ENCODE peak calls at places on chromosomes 13 and 19, in nine cellular contexts. A is activated T-cell treated with anti-CD3 and anti-CD28 coated beads for 1 hour, U is AG04450, I is smooth muscle cell of the brain vasculature, G is HFFc6, R is DMS79 treated with DMSO at 0.1 percent for 48 hours, V is tibial nerve, Z is EH, W is DMS53. D is an unnamed sample.

GRCh38 chr13:73025212-73026012 is 33.4 kb upstream of the KLF5 start:
- DNase-seq in A (no peak), U (no peak), I (no peak), G (no peak), R (no peak), V (no peak), Z (peak; percentile 3), W (peak; percentile 35), D (no peak)

GRCh38 chr13:113631341-113632095 is 26.5 kb downstream of the ATP4B start:
- DNase-seq in A (no peak), U (no peak), I (no peak), G (no peak), R (no peak), V (no peak), Z (no peak), W (no peak), D (no peak)

GRCh38 chr19:6457958-6458694 is 1.5 kb downstream of the SLC25A23 start:
- DNase-seq in A (no peak), U (no peak), I (no peak), G (no peak), R (no peak), V (no peak), Z (peak; percentile 23), W (no peak), D (no peak)

GRCh38 chr19:45137179-45137761 is 23.5 kb downstream of the NKPD1 start:
- DNase-seq in A (no peak), U (no peak), I (no peak), G (no peak), R (no peak), V (no peak), Z (no peak), W (no peak), D (no peak)

GRCh38 chr19:49851456-49852259 is 699 bp downstream of the PTOV1 start:
- DNase-seq in A (peak; percentile 24), U (no peak), I (no peak), G (no peak), R (no peak), V (no peak), Z (peak; percentile 35), W (peak; percentile 67), D (peak; percentile 57)

GRCh38 chr13:63010072-63010658 is 1594.5 kb upstream of the PCDH20 start:
- DNase-seq in A (no peak), U (no peak), I (no peak), G (no peak), R (no peak), V (no peak), Z (no peak), W (peak; percentile 1), D (no peak)

GRCh38 chr13:109628251-109628699 is 158.1 kb downstream of the IRS2 start:
- DNase-seq in A (no peak), U (no peak), I (no peak), G (peak; percentile 76), R (no peak), V (no peak), Z (peak; percentile 85), W (no peak), D (peak; percentile 46)

GRCh38 chr19:41456342-41456918 is 13.5 kb downstream of the ERICH4 start:
- DNase-seq in A (no peak), U (peak; percentile 1), I (no peak), G (peak; percentile 55), R (no peak), V (peak; percentile 18), Z (peak; percentile 70), W (no peak), D (peak; percentile 32)

GRCh38 chr13:51420681-51421476 is 32.0 kb downstream of the INTS6 start:
- DNase-seq in A (no peak), U (no peak), I (no peak), G (no peak), R (no peak), V (no peak), Z (no peak), W (no peak), D (no peak)

GRCh38 chr19:45574526-45574925 is 10.1 kb downstream of the OPA3 start:
- DNase-seq in A (no peak), U (no peak), I (no peak), G (no peak), R (no peak), V (no peak), Z (no peak), W (no peak), D (no peak)

GRCh38 chr13:25463496-25463895 is 91.7 kb downstream of the ATP8A2 start:
- DNase-seq in A (no peak), U (no peak), I (no peak), G (peak; percentile 20), R (no peak), V (no peak), Z (peak; percentile 1), W (no peak), D (peak; percentile 48)

GRCh38 chr19:22602631-22603272 is 31.4 kb upstream of the ZNF492 start:
- DNase-seq in A (no peak), U (no peak), I (no peak), G (no peak), R (no peak), V (no peak), Z (no peak), W (no peak), D (no peak)

GRCh38 chr13:79935121-79935520 is 405.8 kb downstream of the SPRY2 start:
- DNase-seq in A (no peak), U (no peak), I (no peak), G (peak; percentile 33), R (no peak), V (no peak), Z (peak; percentile 80), W (no peak), D (no peak)

GRCh38 chr19:39363909-39364457 is 21.8 kb downstream of the SAMD4B start:
- DNase-seq in A (no peak), U (no peak), I (no peak), G (no peak), R (no peak), V (peak; percentile 49), Z (peak; percentile 71), W (no peak), D (peak; percentile 70)

GRCh38 chr13:113005076-113005865 is 36.3 kb downstream of the MCF2L start:
- DNase-seq in A (no peak), U (no peak), I (no peak), G (no peak), R (no peak), V (no peak), Z (no peak), W (no peak), D (no peak)

GRCh38 chr19:11142528-11143171 is 12.9 kb downstream of the SPC24 start:
- DNase-seq in A (no peak), U (peak; percentile 92), I (peak; percentile 90), G (peak; percentile 93), R (peak; percentile 54), V (peak; percentile 83), Z (peak; percentile 97), W (peak; percentile 92), D (peak; percentile 96)

GRCh38 chr13:68970532-68970931 is 1137.1 kb upstream of the ATXN8OS start:
- DNase-seq in A (no peak), U (no peak), I (no peak), G (no peak), R (no peak), V (no peak), Z (no peak), W (no peak), D (no peak)

GRCh38 chr13:110565296-110565695 is 3.8 kb upstream of the RAB20 start:
- DNase-seq in A (no peak), U (no peak), I (no peak), G (no peak), R (peak; percentile 19), V (no peak), Z (peak; percentile 9), W (peak; percentile 1), D (no peak)

GRCh38 chr19:54478677-54479266 is 5.7 kb upstream of the CDC42EP5 start:
- DNase-seq in A (no peak), U (no peak), I (no peak), G (no peak), R (peak; percentile 12), V (no peak), Z (peak; percentile 52), W (peak; percentile 58), D (peak; percentile 85)

GRCh38 chr19:1598777-1599459 is 6.3 kb upstream of the MBD3 start:
- DNase-seq in A (no peak), U (no peak), I (no peak), G (no peak), R (no peak), V (no peak), Z (no peak), W (no peak), D (no peak)

GRCh38 chr13:111326981-111327642 is 6.7 kb downstream of the TEX29 start:
- DNase-seq in A (no peak), U (no peak), I (no peak), G (no peak), R (no peak), V (no peak), Z (no peak), W (no peak), D (no peak)

GRCh38 chr13:26022538-26023292 is 29.1 kb downstream of the SHISA2 start:
- DNase-seq in A (no peak), U (no peak), I (no peak), G (peak; percentile 84), R (peak; percentile 85), V (no peak), Z (peak; percentile 83), W (peak; percentile 94), D (peak; percentile 93)

GRCh38 chr13:110616103-110617101 is 1.1 kb downstream of the NAXD start:
- DNase-seq in A (peak; percentile 23), U (no peak), I (no peak), G (peak; percentile 44), R (peak; percentile 34), V (no peak), Z (peak; percentile 40), W (peak; percentile 37), D (peak; percentile 73)

GRCh38 chr19:19106061-19106551 is 32.2 kb downstream of the TMEM161A start:
- DNase-seq in A (no peak), U (no peak), I (no peak), G (no peak), R (peak; percentile 92), V (no peak), Z (peak; percentile 44), W (peak; percentile 72), D (no peak)

GRCh38 chr13:51230473-51231105 is 8.4 kb downstream of the FAM124A start:
- DNase-seq in A (no peak), U (no peak), I (peak; percentile 13), G (no peak), R (no peak), V (peak; percentile 74), Z (peak; percentile 15), W (no peak), D (peak; percentile 45)

GRCh38 chr13:37313383-37313782 is 207.9 kb upstream of the CSNK1A1L start:
- DNase-seq in A (no peak), U (peak; percentile 71), I (no peak), G (peak; percentile 41), R (no peak), V (no peak), Z (peak; percentile 67), W (no peak), D (peak; percentile 80)

GRCh38 chr13:114151565-114152284 is 19.3 kb upstream of the RASA3 start:
- DNase-seq in A (peak; percentile 50), U (no peak), I (no peak), G (no peak), R (peak; percentile 53), V (no peak), Z (no peak), W (peak; percentile 56), D (no peak)

GRCh38 chr13:60756306-60756705 is 359.3 kb downstream of the TDRD3 start:
- DNase-seq in A (no peak), U (no peak), I (no peak), G (no peak), R (no peak), V (no peak), Z (no peak), W (no peak), D (no peak)

GRCh38 chr19:3055741-3056453 is 6.4 kb downstream of the TLE5 start:
- DNase-seq in A (no peak), U (no peak), I (no peak), G (no peak), R (peak; percentile 93), V (no peak), Z (no peak), W (peak; percentile 26), D (no peak)

GRCh38 chr13:35840991-35841604 is 290.1 kb downstream of the DCLK1 start:
- DNase-seq in A (no peak), U (no peak), I (no peak), G (no peak), R (no peak), V (peak; percentile 48), Z (no peak), W (no peak), D (no peak)

GRCh38 chr19:18792661-18793060 is 1.6 kb upstream of the COMP start:
- DNase-seq in A (no peak), U (no peak), I (no peak), G (no peak), R (no peak), V (no peak), Z (no peak), W (no peak), D (no peak)